ENCODE peak calls at places on chromosomes 5 and 9, in eight cellular contexts. J is transverse colon, W is HepG2, I is H1, O is ovary, A is body of pancreas, M is heart left ventricle, D is Peyer's patch. L is an unnamed sample.

GRCh38 chr5:31984691-31985090 is 189.4 kb downstream of the GOLPH3 start:
- DNase-seq in J (no peak), W (no peak), I (no peak), O (no peak), A (no peak), M (no peak), D (no peak), L (no peak)

GRCh38 chr9:77764894-77765780 is 117.0 kb upstream of the GNA14 start:
- DNase-seq in J (no peak), W (peak), I (no peak), O (no peak), A (peak), M (no peak), D (no peak), L (no peak)

GRCh38 chr9:126503333-126504085 is 110.2 kb upstream of the LMX1B start:
- DNase-seq in J (no peak), W (no peak), I (no peak), O (no peak), A (no peak), M (no peak), D (no peak), L (no peak)

GRCh38 chr5:62778327-62779009 is 199.8 kb downstream of the LRRC70 start:
- DNase-seq in J (no peak), W (no peak), I (no peak), O (no peak), A (no peak), M (no peak), D (no peak), L (no peak)

GRCh38 chr5:151150484-151151262 is 6.9 kb downstream of the ANXA6 start:
- DNase-seq in J (peak), W (no peak), I (no peak), O (peak), A (peak), M (no peak), D (peak), L (peak)

GRCh38 chr5:174935854-174936474 is 211.6 kb downstream of the MSX2 start:
- DNase-seq in J (peak), W (peak), I (peak), O (no peak), A (peak), M (peak), D (no peak), L (peak)

GRCh38 chr5:142829821-142830220 is 59.6 kb downstream of the ARHGAP26 start:
- DNase-seq in J (no peak), W (no peak), I (no peak), O (no peak), A (no peak), M (no peak), D (no peak), L (peak)

GRCh38 chr5:111254613-111255012 is 30.4 kb downstream of the CAMK4 start:
- DNase-seq in J (no peak), W (no peak), I (no peak), O (no peak), A (no peak), M (no peak), D (peak), L (no peak)

GRCh38 chr9:120915854-120916495 is 10.6 kb downstream of the TRAF1 start:
- DNase-seq in J (no peak), W (no peak), I (no peak), O (no peak), A (no peak), M (no peak), D (no peak), L (no peak)

GRCh38 chr9:121972501-121972981 is 120.6 kb downstream of the TTLL11 start:
- DNase-seq in J (peak), W (no peak), I (no peak), O (no peak), A (peak), M (no peak), D (peak), L (no peak)

GRCh38 chr5:7597058-7597457 is 201.1 kb downstream of the ADCY2 start:
- DNase-seq in J (no peak), W (no peak), I (no peak), O (no peak), A (no peak), M (no peak), D (no peak), L (no peak)

GRCh38 chr5:61631438-61631941 is 299.4 kb downstream of the ZSWIM6 start:
- DNase-seq in J (peak), W (no peak), I (no peak), O (peak), A (peak), M (peak), D (no peak), L (peak)

GRCh38 chr9:95822583-95823431 is 52.7 kb upstream of the ERCC6L2 start:
- DNase-seq in J (no peak), W (no peak), I (no peak), O (no peak), A (no peak), M (no peak), D (no peak), L (no peak)

GRCh38 chr9:128706671-128707381 is 4.5 kb downstream of the PKN3 start:
- DNase-seq in J (no peak), W (no peak), I (no peak), O (no peak), A (no peak), M (peak), D (no peak), L (no peak)

GRCh38 chr9:121240394-121241145 is 27.4 kb upstream of the GSN start:
- DNase-seq in J (no peak), W (no peak), I (no peak), O (no peak), A (no peak), M (no peak), D (no peak), L (no peak)

GRCh38 chr5:147880461-147880860 is 1.9 kb downstream of the SCGB3A2 start:
- DNase-seq in J (no peak), W (no peak), I (no peak), O (no peak), A (no peak), M (no peak), D (no peak), L (no peak)

GRCh38 chr5:78277715-78278114 is 16.8 kb downstream of the AP3B1 start:
- DNase-seq in J (no peak), W (no peak), I (no peak), O (no peak), A (no peak), M (no peak), D (no peak), L (no peak)

GRCh38 chr5:172150514-172151425 is 37.3 kb downstream of the STK10 start:
- DNase-seq in J (peak), W (no peak), I (no peak), O (no peak), A (peak), M (peak), D (peak), L (no peak)

GRCh38 chr9:15115041-15115440 is 192.0 kb downstream of the TTC39B start:
- DNase-seq in J (no peak), W (no peak), I (no peak), O (no peak), A (no peak), M (no peak), D (no peak), L (no peak)

GRCh38 chr5:113503146-113503545 is 10.3 kb upstream of the YTHDC2 start:
- DNase-seq in J (no peak), W (no peak), I (no peak), O (no peak), A (no peak), M (no peak), D (no peak), L (no peak)

GRCh38 chr5:66807743-66808142 is 211.6 kb downstream of the MAST4 start:
- DNase-seq in J (peak), W (peak), I (no peak), O (no peak), A (peak), M (no peak), D (no peak), L (peak)

GRCh38 chr5:96433066-96433447 is at the start of gene PCSK1:
- DNase-seq in J (no peak), W (no peak), I (no peak), O (no peak), A (peak), M (no peak), D (no peak), L (no peak)

GRCh38 chr5:42993516-42994284 is 46.4 kb downstream of the ANXA2R start:
- DNase-seq in J (peak), W (no peak), I (no peak), O (no peak), A (peak), M (no peak), D (peak), L (no peak)

GRCh38 chr5:37668524-37669047 is 171.3 kb downstream of the GDNF start:
- DNase-seq in J (peak), W (peak), I (no peak), O (peak), A (peak), M (peak), D (no peak), L (peak)

GRCh38 chr9:71628247-71628646 is 140.1 kb downstream of the CEMIP2 start:
- DNase-seq in J (no peak), W (peak), I (no peak), O (no peak), A (no peak), M (no peak), D (no peak), L (no peak)

GRCh38 chr9:7273575-7273974 is 515.8 kb downstream of the KDM4C start:
- DNase-seq in J (no peak), W (no peak), I (no peak), O (no peak), A (peak), M (peak), D (no peak), L (peak)

GRCh38 chr5:131164161-131164930 is 710 bp downstream of the HINT1 start:
- DNase-seq in J (peak), W (peak), I (peak), O (peak), A (peak), M (peak), D (peak), L (peak)

GRCh38 chr5:111834926-111835599 is 78.1 kb upstream of the NREP start:
- DNase-seq in J (no peak), W (no peak), I (no peak), O (no peak), A (no peak), M (no peak), D (no peak), L (no peak)

GRCh38 chr9:35814106-35814840 is 569 bp downstream of the HINT2 start:
- DNase-seq in J (peak), W (peak), I (no peak), O (peak), A (peak), M (peak), D (peak), L (peak)

GRCh38 chr9:92614123-92614510 is 55.8 kb downstream of the IPPK start:
- DNase-seq in J (no peak), W (no peak), I (no peak), O (no peak), A (no peak), M (no peak), D (no peak), L (peak)

GRCh38 chr5:64838803-64839202 is 70.1 kb downstream of the CWC27 start:
- DNase-seq in J (no peak), W (no peak), I (no peak), O (no peak), A (no peak), M (no peak), D (no peak), L (no peak)

GRCh38 chr9:18268381-18268780 is 205.6 kb upstream of the ADAMTSL1 start:
- DNase-seq in J (no peak), W (no peak), I (no peak), O (no peak), A (no peak), M (no peak), D (no peak), L (no peak)

GRCh38 chr5:71884926-71885325 is 165.9 kb downstream of the CARTPT start:
- DNase-seq in J (no peak), W (no peak), I (no peak), O (no peak), A (no peak), M (no peak), D (no peak), L (no peak)

GRCh38 chr5:71891856-71892255 is 172.8 kb downstream of the CARTPT start:
- DNase-seq in J (no peak), W (no peak), I (no peak), O (no peak), A (peak), M (peak), D (no peak), L (no peak)

GRCh38 chr5:71883745-71884103 is 164.6 kb downstream of the CARTPT start:
- DNase-seq in J (no peak), W (no peak), I (no peak), O (no peak), A (peak), M (peak), D (no peak), L (no peak)

GRCh38 chr5:71891406-71891805 is 172.3 kb downstream of the CARTPT start:
- DNase-seq in J (no peak), W (no peak), I (no peak), O (no peak), A (no peak), M (no peak), D (no peak), L (no peak)

DNA sequence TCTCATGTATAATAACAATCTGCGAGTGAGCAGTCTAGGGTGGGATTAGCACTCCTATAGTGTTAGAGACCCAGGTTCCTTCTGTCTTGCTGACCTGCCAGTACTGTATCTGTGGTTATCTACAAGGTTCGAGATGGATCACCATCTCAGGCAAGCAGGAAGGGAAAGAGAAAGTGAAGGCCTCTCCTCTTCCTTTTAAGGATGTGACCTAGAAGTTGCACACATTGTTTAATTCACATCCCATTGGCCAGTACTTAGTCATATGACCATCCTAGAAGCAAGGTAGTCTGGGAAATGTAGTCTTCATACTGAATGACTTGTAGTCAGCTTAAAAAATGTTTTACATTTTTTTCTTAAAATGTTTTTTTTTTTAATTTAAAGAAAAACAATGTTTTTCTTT is 168.6 kb downstream of the CARTPT start:
- DNase-seq in J (no peak), W (peak), I (no peak), O (no peak), A (no peak), M (no peak), D (no peak), L (no peak)
- TF ChIP-seq POLR2A in J (no peak), W (no peak), I (no peak), O (no peak), A (no peak), M (no peak), D (no peak), L (no peak)

GRCh38 chr5:173281910-173282309 is 46.3 kb downstream of the STC2 start:
- DNase-seq in J (no peak), W (no peak), I (no peak), O (no peak), A (no peak), M (no peak), D (no peak), L (no peak)
- TF ChIP-seq CTCF in J (no peak), W (peak), I (peak), O (no peak), A (no peak), M (peak), D (no peak), L (no peak)

DNA sequence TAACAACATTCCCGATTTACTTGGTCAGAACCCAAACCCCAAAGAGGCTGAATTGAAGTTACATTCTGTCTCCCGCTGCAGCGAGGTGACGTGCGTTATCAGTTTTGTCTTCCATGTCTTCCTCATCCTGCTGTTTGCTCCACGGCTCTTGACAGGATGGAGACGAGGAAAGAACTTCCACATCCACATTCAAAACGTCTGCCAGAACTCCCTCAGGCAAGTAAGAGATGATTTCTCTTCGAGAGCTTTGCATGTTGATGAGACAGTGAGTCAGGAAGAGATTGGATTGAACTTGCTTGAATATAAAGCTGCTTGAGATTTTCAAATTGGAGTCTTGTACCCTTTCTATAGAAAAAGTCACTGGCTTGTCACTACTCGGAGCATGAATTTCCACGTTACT is 242.6 kb downstream of the AUH start:
- DNase-seq in J (no peak), W (no peak), I (no peak), O (no peak), A (no peak), M (no peak), D (no peak), L (no peak)
- TF ChIP-seq POLR2A in J (no peak), W (no peak), I (no peak), O (no peak), A (no peak), M (no peak), D (no peak), L (no peak)

GRCh38 chr9:99562263-99562565 is 259.5 kb upstream of the NR4A3 start:
- DNase-seq in J (no peak), W (no peak), I (no peak), O (no peak), A (no peak), M (no peak), D (no peak), L (no peak)
- TF ChIP-seq CTCF in J (no peak), W (no peak), I (no peak), O (no peak), A (no peak), M (no peak), D (no peak), L (no peak)

DNA sequence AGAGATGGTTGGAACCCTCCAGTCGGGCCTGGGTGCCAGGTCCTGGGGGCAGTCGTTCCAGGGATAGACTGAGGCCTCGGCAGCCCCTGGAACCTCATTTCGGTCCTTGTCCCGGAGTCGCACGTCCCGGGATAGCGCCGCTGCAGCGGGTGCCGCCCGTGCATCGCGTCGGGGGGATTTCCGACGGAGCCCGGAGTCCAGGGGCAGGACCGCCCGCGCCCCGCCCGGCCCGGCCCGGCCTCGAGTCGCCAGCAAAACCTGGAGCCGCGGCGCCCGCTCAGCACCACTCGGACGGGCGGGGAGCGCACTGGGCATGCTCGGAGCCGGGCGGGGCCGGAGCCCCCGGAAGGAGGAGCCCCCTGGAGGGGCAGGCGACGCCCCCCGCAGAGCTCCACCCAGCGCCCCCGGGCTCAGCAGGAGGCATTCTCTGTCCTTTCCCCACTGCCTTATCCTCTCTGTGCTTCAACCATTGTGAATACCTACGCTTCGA is 1.6 kb upstream of the PTPN3 start:
- DNase-seq in J (peak), W (peak), I (peak), O (no peak), A (peak), M (peak), D (no peak), L (peak)
- TF ChIP-seq POLR2A in J (peak), W (peak), I (no peak), O (no peak), A (peak), M (no peak), D (peak), L (peak)

DNA sequence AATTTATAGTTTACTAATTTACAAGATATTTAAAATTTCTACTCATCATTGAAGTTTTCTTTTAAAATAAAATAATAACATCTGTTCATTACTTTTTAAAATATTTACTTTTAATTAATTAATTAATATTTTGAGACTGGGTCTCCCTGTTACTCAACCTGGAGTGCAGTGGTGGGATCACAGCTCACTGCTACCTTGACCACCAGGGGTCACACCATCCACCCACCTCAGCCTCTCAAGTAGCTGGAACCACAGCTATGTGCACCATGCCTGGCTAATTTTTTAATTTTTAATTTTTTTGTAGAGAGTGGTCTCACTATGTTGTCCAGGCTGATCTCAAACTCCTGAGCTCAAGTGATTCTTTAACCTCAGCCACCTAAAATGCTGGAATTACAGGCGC is 1013.6 kb downstream of the CDH9 start:
- DNase-seq in J (no peak), W (peak), I (peak), O (no peak), A (no peak), M (no peak), D (no peak), L (no peak)
- TF ChIP-seq CTCF in J (no peak), W (peak), I (peak), O (no peak), A (no peak), M (no peak), D (no peak), L (no peak)

GRCh38 chr5:442335-443238 is at the start of gene EXOC3:
- DNase-seq in J (peak), W (peak), I (peak), O (peak), A (peak), M (peak), D (peak), L (peak)
- TF ChIP-seq POLR2A in J (peak), W (peak), I (no peak), O (peak), A (peak), M (no peak), D (peak), L (no peak)

DNA sequence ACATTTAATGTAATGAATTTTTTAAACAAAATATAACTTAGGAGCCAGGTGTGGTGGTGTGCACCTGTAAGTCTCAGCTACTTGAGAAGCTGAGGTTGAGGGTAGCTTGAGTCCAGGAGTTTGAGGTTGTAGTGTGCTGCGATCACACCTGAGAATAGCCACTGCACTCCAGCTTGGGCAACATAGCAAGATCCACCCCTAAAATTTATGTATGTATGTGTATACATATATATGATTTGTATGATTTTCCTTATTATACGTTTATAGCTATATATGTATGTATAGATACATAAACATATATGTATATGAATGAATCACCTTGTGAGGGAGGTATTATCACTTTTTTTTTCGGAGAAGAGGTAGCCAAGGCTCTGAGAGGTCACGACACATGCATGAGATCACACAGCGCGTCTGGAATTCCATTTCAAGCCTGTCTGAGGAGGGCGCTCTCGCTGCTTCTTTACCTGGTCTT is 598 bp upstream of the CCNI2 start:
- DNase-seq in J (peak), W (no peak), I (no peak), O (no peak), A (peak), M (no peak), D (peak), L (no peak)
- TF ChIP-seq CTCF in J (peak), W (peak), I (peak), O (no peak), A (peak), M (no peak), D (peak), L (no peak)